ENCODE peak calls at places on chromosome 1, in seven cellular contexts. One of them, this sample, is unnamed.
A peak's percentile ranks its signal among the peaks of the same experiment; 100 is the strongest.

GRCh38 chr1:181166377-181167196 is 78.1 kb downstream of the IER5 start:
- DNase-seq in colonic mucosa: peak; percentile 79
- DNase-seq in HFF-Myc: peak; percentile 66
- DNase-seq in Peyer's patch: peak; percentile 71
- DNase-seq in heart left ventricle: peak; percentile 71
- DNase-seq in GM12865: peak; percentile 83
- DNase-seq in spleen: no peak
- DNase-seq in this sample: peak; percentile 67

GRCh38 chr1:14415396-14415795 is 183.1 kb upstream of the KAZN start:
- DNase-seq in heart left ventricle: no peak
- DNase-seq in Peyer's patch: no peak
- DNase-seq in colonic mucosa: no peak
- DNase-seq in HFF-Myc: no peak
- DNase-seq in spleen: no peak
- DNase-seq in GM12865: no peak
- DNase-seq in this sample: no peak

GRCh38 chr1:163834778-163835177 is 513.0 kb downstream of the NUF2 start:
- DNase-seq in spleen: no peak
- DNase-seq in HFF-Myc: no peak
- DNase-seq in colonic mucosa: no peak
- DNase-seq in GM12865: no peak
- DNase-seq in Peyer's patch: no peak
- DNase-seq in heart left ventricle: no peak
- DNase-seq in this sample: no peak

GRCh38 chr1:37474051-37474696 is at the start of gene ZC3H12A:
- DNase-seq in Peyer's patch: peak; percentile 97
- DNase-seq in GM12865: peak; percentile 96
- DNase-seq in heart left ventricle: peak; percentile 92
- DNase-seq in spleen: peak; percentile 98
- DNase-seq in HFF-Myc: no peak
- DNase-seq in colonic mucosa: peak; percentile 94
- DNase-seq in this sample: peak; percentile 92

GRCh38 chr1:175960169-175960568 is 216.8 kb upstream of the TNR start:
- DNase-seq in HFF-Myc: no peak
- DNase-seq in GM12865: no peak
- DNase-seq in heart left ventricle: no peak
- DNase-seq in colonic mucosa: no peak
- DNase-seq in Peyer's patch: no peak
- DNase-seq in spleen: no peak
- DNase-seq in this sample: no peak

GRCh38 chr1:182446033-182446669 is 3.8 kb upstream of the RGSL1 start:
- DNase-seq in HFF-Myc: peak; percentile 29
- DNase-seq in heart left ventricle: no peak
- DNase-seq in colonic mucosa: peak; percentile 48
- DNase-seq in spleen: no peak
- DNase-seq in Peyer's patch: no peak
- DNase-seq in GM12865: peak; percentile 79
- DNase-seq in this sample: no peak

GRCh38 chr1:111960971-111961370 is 28.5 kb downstream of the KCND3 start:
- DNase-seq in HFF-Myc: no peak
- DNase-seq in GM12865: no peak
- DNase-seq in spleen: peak; percentile 55
- DNase-seq in Peyer's patch: no peak
- DNase-seq in heart left ventricle: no peak
- DNase-seq in colonic mucosa: no peak
- DNase-seq in this sample: no peak

GRCh38 chr1:203769505-203770343 is 4.7 kb downstream of the LAX1 start:
- DNase-seq in spleen: no peak
- DNase-seq in heart left ventricle: peak; percentile 85
- DNase-seq in Peyer's patch: no peak
- DNase-seq in GM12865: no peak
- DNase-seq in HFF-Myc: peak; percentile 73
- DNase-seq in colonic mucosa: peak; percentile 86
- DNase-seq in this sample: peak; percentile 53

GRCh38 chr1:57270926-57271698 is 152.7 kb downstream of the DAB1 start:
- DNase-seq in heart left ventricle: no peak
- DNase-seq in colonic mucosa: no peak
- DNase-seq in spleen: no peak
- DNase-seq in GM12865: no peak
- DNase-seq in Peyer's patch: no peak
- DNase-seq in HFF-Myc: no peak
- DNase-seq in this sample: no peak

GRCh38 chr1:30727796-30728195 is 4.4 kb upstream of the MATN1 start:
- DNase-seq in spleen: no peak
- DNase-seq in GM12865: no peak
- DNase-seq in HFF-Myc: peak; percentile 38
- DNase-seq in Peyer's patch: no peak
- DNase-seq in heart left ventricle: no peak
- DNase-seq in colonic mucosa: no peak
- DNase-seq in this sample: no peak

GRCh38 chr1:72724951-72725863 is 442.9 kb upstream of the NEGR1 start:
- DNase-seq in HFF-Myc: no peak
- DNase-seq in spleen: peak; percentile 69
- DNase-seq in heart left ventricle: no peak
- DNase-seq in colonic mucosa: no peak
- DNase-seq in Peyer's patch: no peak
- DNase-seq in GM12865: no peak
- DNase-seq in this sample: no peak

GRCh38 chr1:192518700-192519099 is 56.9 kb upstream of the RGS1 start:
- DNase-seq in HFF-Myc: no peak
- DNase-seq in heart left ventricle: no peak
- DNase-seq in GM12865: peak; percentile 75
- DNase-seq in spleen: no peak
- DNase-seq in colonic mucosa: no peak
- DNase-seq in Peyer's patch: no peak
- DNase-seq in this sample: no peak

GRCh38 chr1:3779912-3780416 is 7.4 kb downstream of the SMIM1 start:
- DNase-seq in heart left ventricle: no peak
- DNase-seq in colonic mucosa: no peak
- DNase-seq in GM12865: no peak
- DNase-seq in spleen: peak; percentile 47
- DNase-seq in HFF-Myc: no peak
- DNase-seq in Peyer's patch: no peak
- DNase-seq in this sample: no peak

GRCh38 chr1:218946147-218946546 is 227.5 kb upstream of the LYPLAL1 start:
- DNase-seq in Peyer's patch: no peak
- DNase-seq in colonic mucosa: no peak
- DNase-seq in GM12865: no peak
- DNase-seq in spleen: no peak
- DNase-seq in heart left ventricle: no peak
- DNase-seq in HFF-Myc: no peak
- DNase-seq in this sample: no peak

GRCh38 chr1:18946550-18947381 is 9.7 kb downstream of the IFFO2 start:
- DNase-seq in heart left ventricle: no peak
- DNase-seq in Peyer's patch: no peak
- DNase-seq in HFF-Myc: no peak
- DNase-seq in GM12865: no peak
- DNase-seq in colonic mucosa: no peak
- DNase-seq in spleen: no peak
- DNase-seq in this sample: no peak

GRCh38 chr1:25204797-25205441 is 27.4 kb downstream of the SYF2 start:
- DNase-seq in colonic mucosa: no peak
- DNase-seq in HFF-Myc: peak; percentile 27
- DNase-seq in heart left ventricle: no peak
- DNase-seq in GM12865: peak; percentile 52
- DNase-seq in Peyer's patch: no peak
- DNase-seq in spleen: no peak
- DNase-seq in this sample: no peak

GRCh38 chr1:228148196-228148861 is 1.4 kb upstream of the GJC2 start:
- DNase-seq in spleen: no peak
- DNase-seq in Peyer's patch: no peak
- DNase-seq in heart left ventricle: no peak
- DNase-seq in HFF-Myc: no peak
- DNase-seq in colonic mucosa: no peak
- DNase-seq in GM12865: no peak
- DNase-seq in this sample: no peak

GRCh38 chr1:42971848-42972291 is 13.2 kb upstream of the SLC2A1 start:
- DNase-seq in colonic mucosa: peak; percentile 62
- DNase-seq in heart left ventricle: no peak
- DNase-seq in HFF-Myc: peak; percentile 91
- DNase-seq in GM12865: no peak
- DNase-seq in spleen: peak; percentile 33
- DNase-seq in Peyer's patch: no peak
- DNase-seq in this sample: no peak

GRCh38 chr1:51217101-51217500 is 19.0 kb upstream of the RNF11 start:
- DNase-seq in GM12865: no peak
- DNase-seq in HFF-Myc: no peak
- DNase-seq in spleen: no peak
- DNase-seq in Peyer's patch: no peak
- DNase-seq in colonic mucosa: no peak
- DNase-seq in heart left ventricle: no peak
- DNase-seq in this sample: no peak

GRCh38 chr1:225469051-225469450 is 41.2 kb upstream of the LBR start:
- DNase-seq in HFF-Myc: no peak
- DNase-seq in heart left ventricle: no peak
- DNase-seq in Peyer's patch: no peak
- DNase-seq in GM12865: no peak
- DNase-seq in colonic mucosa: no peak
- DNase-seq in spleen: peak; percentile 66
- DNase-seq in this sample: no peak

GRCh38 chr1:17831619-17832018 is 76.5 kb downstream of the ACTL8 start:
- DNase-seq in Peyer's patch: no peak
- DNase-seq in HFF-Myc: peak; percentile 14
- DNase-seq in colonic mucosa: peak; percentile 22
- DNase-seq in GM12865: peak; percentile 5
- DNase-seq in heart left ventricle: peak; percentile 48
- DNase-seq in spleen: no peak
- DNase-seq in this sample: no peak

GRCh38 chr1:30088594-30089556 is 634.5 kb downstream of the MATN1 start:
- DNase-seq in spleen: no peak
- DNase-seq in heart left ventricle: no peak
- DNase-seq in colonic mucosa: peak; percentile 80
- DNase-seq in GM12865: no peak
- DNase-seq in HFF-Myc: no peak
- DNase-seq in Peyer's patch: no peak
- DNase-seq in this sample: no peak

GRCh38 chr1:29272171-29272907 is 36.0 kb downstream of the PTPRU start:
- DNase-seq in HFF-Myc: no peak
- DNase-seq in GM12865: no peak
- DNase-seq in Peyer's patch: no peak
- DNase-seq in spleen: no peak
- DNase-seq in colonic mucosa: no peak
- DNase-seq in heart left ventricle: no peak
- DNase-seq in this sample: no peak

GRCh38 chr1:20710450-20711284 is 7.1 kb downstream of the KIF17 start:
- DNase-seq in GM12865: no peak
- DNase-seq in HFF-Myc: no peak
- DNase-seq in spleen: no peak
- DNase-seq in heart left ventricle: no peak
- DNase-seq in colonic mucosa: no peak
- DNase-seq in Peyer's patch: no peak
- DNase-seq in this sample: no peak

DNA sequence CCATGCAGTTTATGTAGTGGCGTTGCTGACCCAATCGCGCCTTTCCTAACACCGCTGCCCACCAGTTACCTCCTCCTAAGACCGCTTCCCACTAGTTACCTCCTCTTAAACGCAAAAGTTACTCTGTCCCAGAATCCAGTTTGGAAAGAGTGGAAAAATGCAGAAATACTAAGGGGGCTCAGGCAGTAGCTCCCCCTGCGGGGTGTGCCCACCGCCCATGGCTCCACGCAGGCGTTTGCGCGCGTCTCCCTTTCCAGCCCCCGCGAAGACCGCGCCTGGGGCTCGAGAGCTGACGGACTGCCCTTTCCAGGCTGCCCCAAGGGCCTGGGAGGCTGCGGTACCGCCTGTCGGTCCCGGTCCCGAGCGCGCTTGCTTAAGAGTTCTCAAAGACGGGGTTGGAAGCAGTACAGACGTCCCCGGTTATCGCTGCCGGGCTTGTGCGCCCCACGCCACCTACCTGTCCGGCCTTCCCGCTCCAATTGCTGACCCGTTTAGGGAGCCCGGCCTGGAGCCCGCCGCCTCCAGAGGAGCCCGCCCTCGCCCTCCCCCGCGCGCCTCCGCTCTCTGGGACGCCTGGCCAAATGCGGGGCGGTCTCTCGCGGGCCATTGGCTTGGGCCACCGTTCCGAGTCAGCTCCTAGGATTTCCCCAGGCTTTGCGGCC is 414.1 kb upstream of the ESRRG start:
- DNase-seq in heart left ventricle: no peak
- DNase-seq in colonic mucosa: no peak
- DNase-seq in HFF-Myc: no peak
- DNase-seq in Peyer's patch: no peak
- DNase-seq in spleen: peak; percentile 68
- DNase-seq in GM12865: no peak
- DNase-seq in this sample: no peak
- H3K4me3 ChIP-seq in heart left ventricle: peak overlapping the region; percentile 64
- H3K4me3 ChIP-seq in colonic mucosa: no peak overlapping the region
- H3K4me3 ChIP-seq in HFF-Myc: no peak overlapping the region
- H3K4me3 ChIP-seq in Peyer's patch: no peak overlapping the region
- H3K4me3 ChIP-seq in spleen: no peak overlapping the region
- H3K4me3 ChIP-seq in GM12865: no peak overlapping the region
- H3K4me3 ChIP-seq in this sample: no peak overlapping the region

DNA sequence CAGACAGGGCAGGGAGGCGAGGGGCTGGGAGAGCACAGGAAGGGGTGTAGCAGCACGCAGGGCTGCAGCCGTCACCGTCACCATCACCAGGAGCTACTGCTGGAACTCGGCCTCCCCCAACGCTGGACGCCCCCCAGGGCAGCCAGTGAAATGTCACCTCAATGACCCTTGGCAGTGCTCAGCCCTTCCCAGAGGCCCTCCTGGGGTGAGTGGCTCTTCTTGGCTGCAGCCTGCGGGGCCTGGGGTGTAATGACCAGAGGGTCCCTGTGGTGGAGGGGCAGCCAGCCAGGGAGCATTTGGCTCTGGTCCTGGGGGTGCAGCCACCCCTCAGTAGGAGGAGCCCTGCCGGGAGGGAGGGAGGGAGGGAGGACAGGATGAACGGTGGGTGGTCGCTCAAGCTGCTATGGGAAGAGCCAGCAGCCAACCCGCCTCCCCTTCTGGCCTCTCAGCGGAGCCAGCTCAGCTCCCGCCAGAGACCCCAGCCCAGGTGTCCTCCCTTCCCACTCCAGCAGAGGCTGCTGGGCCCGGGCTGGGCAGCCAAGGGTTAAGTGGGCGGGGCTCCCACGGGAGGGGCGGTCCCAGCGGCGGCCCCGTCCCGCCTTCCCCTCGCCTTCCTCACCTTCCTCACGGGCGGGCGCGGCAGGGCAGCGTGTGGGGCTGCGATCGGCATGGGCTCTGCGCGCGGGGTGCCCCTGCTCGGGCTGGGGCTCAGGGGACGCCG is 9.1 kb upstream of the PLCH2 start:
- DNase-seq in Peyer's patch: no peak
- DNase-seq in GM12865: no peak
- DNase-seq in colonic mucosa: peak; percentile 26
- DNase-seq in spleen: no peak
- DNase-seq in HFF-Myc: no peak
- DNase-seq in heart left ventricle: no peak
- DNase-seq in this sample: no peak
- H3K4me3 ChIP-seq in Peyer's patch: no peak overlapping the region
- H3K4me3 ChIP-seq in GM12865: no peak overlapping the region
- H3K4me3 ChIP-seq in colonic mucosa: no peak overlapping the region
- H3K4me3 ChIP-seq in spleen: no peak overlapping the region
- H3K4me3 ChIP-seq in HFF-Myc: no peak overlapping the region
- H3K4me3 ChIP-seq in heart left ventricle: no peak overlapping the region
- H3K4me3 ChIP-seq in this sample: no peak overlapping the region

GRCh38 chr1:77282866-77283539 is 1.2 kb downstream of the AK5 start:
- DNase-seq in colonic mucosa: no peak
- DNase-seq in HFF-Myc: no peak
- DNase-seq in spleen: peak; percentile 63
- DNase-seq in Peyer's patch: no peak
- DNase-seq in heart left ventricle: no peak
- DNase-seq in GM12865: no peak
- DNase-seq in this sample: no peak
- H3K4me3 ChIP-seq in colonic mucosa: peak overlapping the region; percentile 34
- H3K4me3 ChIP-seq in HFF-Myc: peak overlapping the region; percentile 62
- H3K4me3 ChIP-seq in spleen: peak overlapping the region; percentile 23
- H3K4me3 ChIP-seq in Peyer's patch: no peak overlapping the region
- H3K4me3 ChIP-seq in heart left ventricle: peak overlapping the region; percentile 64
- H3K4me3 ChIP-seq in GM12865: no peak overlapping the region
- H3K4me3 ChIP-seq in this sample: peak overlapping the region; percentile 46

GRCh38 chr1:1274931-1275431 is 1.3 kb upstream of the UBE2J2 start:
- DNase-seq in GM12865: no peak
- DNase-seq in colonic mucosa: no peak
- DNase-seq in Peyer's patch: no peak
- DNase-seq in spleen: peak; percentile 76
- DNase-seq in heart left ventricle: no peak
- DNase-seq in HFF-Myc: no peak
- DNase-seq in this sample: no peak
- H3K4me3 ChIP-seq in GM12865: no peak overlapping the region
- H3K4me3 ChIP-seq in colonic mucosa: no peak overlapping the region
- H3K4me3 ChIP-seq in Peyer's patch: no peak overlapping the region
- H3K4me3 ChIP-seq in spleen: no peak overlapping the region
- H3K4me3 ChIP-seq in heart left ventricle: peak overlapping the region; percentile 93
- H3K4me3 ChIP-seq in HFF-Myc: peak overlapping the region; percentile 92
- H3K4me3 ChIP-seq in this sample: peak overlapping the region; percentile 84